ENCODE peak calls at places on chromosomes 6 and 20, in seven cellular contexts. J, Z, G, Q, E, X and K are unnamed samples.

GRCh38 chr6:140388141-140388802 is 1013.8 kb upstream of the CITED2 start:
- DNase-seq in J (no peak), Z (no peak), G (no peak), Q (no peak), E (no peak), X (no peak), K (peak; percentile 23)

GRCh38 chr6:30263734-30264133 is 50.5 kb upstream of the TRIM26 start:
- DNase-seq in J (no peak), Z (no peak), G (no peak), Q (no peak), E (no peak), X (no peak), K (no peak)

GRCh38 chr6:36997811-36998722 is 7.4 kb upstream of the FGD2 start:
- DNase-seq in J (no peak), Z (peak; percentile 65), G (no peak), Q (no peak), E (peak; percentile 44), X (no peak), K (no peak)

GRCh38 chr6:129882510-129883023 is 21.5 kb upstream of the TMEM244 start:
- DNase-seq in J (no peak), Z (no peak), G (no peak), Q (no peak), E (no peak), X (no peak), K (peak; percentile 8)

GRCh38 chr6:167214216-167214615 is 56.4 kb upstream of the GPR31 start:
- DNase-seq in J (no peak), Z (peak; percentile 8), G (no peak), Q (no peak), E (no peak), X (no peak), K (no peak)

GRCh38 chr6:132445201-132445951 is 44.1 kb upstream of the MOXD1 start:
- DNase-seq in J (no peak), Z (no peak), G (no peak), Q (peak; percentile 50), E (no peak), X (no peak), K (no peak)

GRCh38 chr20:22341508-22341907 is 242.9 kb downstream of the FOXA2 start:
- DNase-seq in J (no peak), Z (no peak), G (no peak), Q (no peak), E (no peak), X (no peak), K (no peak)

GRCh38 chr20:9323622-9324021 is 190.8 kb upstream of the LAMP5 start:
- DNase-seq in J (no peak), Z (no peak), G (no peak), Q (no peak), E (no peak), X (no peak), K (no peak)

GRCh38 chr20:20795119-20795518 is 82.7 kb upstream of the RALGAPA2 start:
- DNase-seq in J (no peak), Z (no peak), G (no peak), Q (no peak), E (no peak), X (no peak), K (no peak)

GRCh38 chr6:31158863-31159855 is 770 bp downstream of the TCF19 start:
- DNase-seq in J (no peak), Z (no peak), G (no peak), Q (no peak), E (peak; percentile 12), X (peak; percentile 35), K (peak; percentile 35)

GRCh38 chr6:44855562-44856494 is 468.3 kb downstream of the CDC5L start:
- DNase-seq in J (no peak), Z (no peak), G (no peak), Q (peak; percentile 93), E (no peak), X (no peak), K (no peak)

GRCh38 chr20:48198951-48199431 is 413.7 kb upstream of the SULF2 start:
- DNase-seq in J (no peak), Z (no peak), G (no peak), Q (no peak), E (no peak), X (no peak), K (no peak)

GRCh38 chr6:36735110-36735971 is 37.7 kb downstream of the RAB44 start:
- DNase-seq in J (no peak), Z (no peak), G (peak; percentile 77), Q (peak; percentile 38), E (peak; percentile 39), X (peak; percentile 89), K (no peak)

GRCh38 chr6:29011276-29011734 is 6.2 kb upstream of the ZNF311 start:
- DNase-seq in J (peak; percentile 26), Z (peak; percentile 29), G (no peak), Q (peak; percentile 28), E (peak; percentile 24), X (peak; percentile 63), K (peak; percentile 66)

GRCh38 chr6:156595481-156595880 is 181.7 kb upstream of the ARID1B start:
- DNase-seq in J (no peak), Z (no peak), G (no peak), Q (peak; percentile 24), E (no peak), X (no peak), K (no peak)

GRCh38 chr6:113734886-113735481 is 122.2 kb upstream of the MARCKS start:
- DNase-seq in J (no peak), Z (no peak), G (no peak), Q (no peak), E (no peak), X (no peak), K (peak; percentile 32)

GRCh38 chr6:88952065-88952704 is 11.2 kb downstream of the RNGTT start:
- DNase-seq in J (no peak), Z (no peak), G (no peak), Q (no peak), E (no peak), X (no peak), K (no peak)

GRCh38 chr6:73532288-73532687 is 11.5 kb upstream of the EEF1A1 start:
- DNase-seq in J (no peak), Z (no peak), G (no peak), Q (no peak), E (no peak), X (no peak), K (no peak)

GRCh38 chr20:50551288-50551687 is 41.1 kb downstream of the PTPN1 start:
- DNase-seq in J (no peak), Z (no peak), G (no peak), Q (no peak), E (peak; percentile 73), X (no peak), K (no peak)

GRCh38 chr20:1964659-1965405 is 29.0 kb downstream of the PDYN start:
- DNase-seq in J (no peak), Z (no peak), G (no peak), Q (no peak), E (no peak), X (no peak), K (no peak)

GRCh38 chr20:53773792-53774371 is 180.2 kb upstream of the ZNF217 start:
- DNase-seq in J (no peak), Z (no peak), G (no peak), Q (peak; percentile 89), E (no peak), X (no peak), K (no peak)